ENCODE peak calls at places on chromosomes 1 and 21, in seven cellular contexts. F is cardiac muscle cell, H is heart right ventricle, M is astrocyte, U is hepatocyte, C is transverse colon, N is body of pancreas. I is an unnamed sample.

GRCh38 chr1:246110343-246111219 is 396.5 kb downstream of the SMYD3 start:
- DNase-seq in F (peak; percentile 21), H (no peak), M (peak; percentile 54), U (peak; percentile 46), C (peak; percentile 21), N (no peak), I (no peak)

GRCh38 chr1:230584660-230585059 is 57.6 kb upstream of the COG2 start:
- DNase-seq in F (no peak), H (no peak), M (no peak), U (no peak), C (no peak), N (no peak), I (no peak)

GRCh38 chr1:205505076-205505729 is 734 bp downstream of the CDK18 start:
- DNase-seq in F (no peak), H (peak; percentile 38), M (no peak), U (peak; percentile 42), C (no peak), N (no peak), I (peak; percentile 61)

GRCh38 chr1:63935553-63935952 is 161.7 kb downstream of the ROR1 start:
- DNase-seq in F (no peak), H (no peak), M (no peak), U (no peak), C (no peak), N (no peak), I (no peak)

GRCh38 chr1:153697873-153698647 is 19.6 kb downstream of the NPR1 start:
- DNase-seq in F (peak; percentile 89), H (peak; percentile 81), M (peak; percentile 40), U (no peak), C (no peak), N (peak; percentile 18), I (no peak)

GRCh38 chr1:196516373-196516772 is 91.9 kb downstream of the KCNT2 start:
- DNase-seq in F (peak; percentile 29), H (no peak), M (peak; percentile 24), U (no peak), C (no peak), N (no peak), I (no peak)

GRCh38 chr1:230677200-230677599 is 34.9 kb downstream of the COG2 start:
- DNase-seq in F (no peak), H (no peak), M (no peak), U (no peak), C (no peak), N (no peak), I (no peak)

GRCh38 chr1:115771094-115771846 is 2.8 kb upstream of the CASQ2 start:
- DNase-seq in F (no peak), H (no peak), M (no peak), U (peak; percentile 30), C (no peak), N (peak; percentile 52), I (no peak)

GRCh38 chr1:34918609-34919561 is 10.6 kb downstream of the DLGAP3 start:
- DNase-seq in F (no peak), H (no peak), M (no peak), U (no peak), C (no peak), N (no peak), I (no peak)

GRCh38 chr1:53038565-53038964 is 23.4 kb upstream of the PODN start:
- DNase-seq in F (no peak), H (no peak), M (no peak), U (no peak), C (no peak), N (no peak), I (no peak)

GRCh38 chr1:226763741-226764264 is 24.7 kb upstream of the ITPKB start:
- DNase-seq in F (peak; percentile 79), H (no peak), M (peak; percentile 86), U (peak; percentile 75), C (no peak), N (no peak), I (no peak)

GRCh38 chr1:231460614-231461013 is 38.5 kb upstream of the EGLN1 start:
- DNase-seq in F (peak; percentile 78), H (no peak), M (peak; percentile 84), U (no peak), C (peak; percentile 11), N (no peak), I (no peak)

GRCh38 chr1:224431726-224432125 is 2.9 kb downstream of the WDR26 start:
- DNase-seq in F (no peak), H (no peak), M (no peak), U (no peak), C (no peak), N (no peak), I (no peak)

GRCh38 chr1:198259336-198260109 is 102.7 kb downstream of the NEK7 start:
- DNase-seq in F (no peak), H (no peak), M (no peak), U (no peak), C (no peak), N (no peak), I (no peak)

GRCh38 chr1:227948493-227949260 is 945 bp upstream of the WNT9A start:
- DNase-seq in F (no peak), H (no peak), M (no peak), U (no peak), C (no peak), N (peak; percentile 11), I (no peak)

GRCh38 chr1:54809496-54810074 is 8.5 kb upstream of the TTC22 start:
- DNase-seq in F (no peak), H (no peak), M (no peak), U (no peak), C (peak; percentile 11), N (no peak), I (no peak)

GRCh38 chr1:9289724-9290493 is 2.8 kb upstream of the SPSB1 start:
- DNase-seq in F (peak; percentile 92), H (no peak), M (peak; percentile 84), U (peak; percentile 71), C (no peak), N (peak; percentile 50), I (no peak)

GRCh38 chr1:22535399-22535798 is 27.9 kb upstream of the EPHA8 start:
- DNase-seq in F (no peak), H (no peak), M (no peak), U (no peak), C (no peak), N (no peak), I (no peak)

GRCh38 chr1:58585166-58585565 is 8.1 kb upstream of the TACSTD2 start:
- DNase-seq in F (no peak), H (no peak), M (no peak), U (no peak), C (no peak), N (no peak), I (no peak)

GRCh38 chr21:33019885-33020557 is 5.7 kb upstream of the OLIG2 start:
- DNase-seq in F (no peak), H (no peak), M (no peak), U (no peak), C (no peak), N (no peak), I (no peak)

GRCh38 chr21:33020558-33021100 is 5.1 kb upstream of the OLIG2 start:
- DNase-seq in F (no peak), H (no peak), M (no peak), U (no peak), C (no peak), N (no peak), I (no peak)

GRCh38 chr21:33018707-33019455 is 6.9 kb upstream of the OLIG2 start:
- DNase-seq in F (no peak), H (no peak), M (no peak), U (no peak), C (no peak), N (no peak), I (no peak)

GRCh38 chr21:33021150-33021549 is 4.6 kb upstream of the OLIG2 start:
- DNase-seq in F (no peak), H (no peak), M (no peak), U (no peak), C (no peak), N (no peak), I (no peak)

DNA sequence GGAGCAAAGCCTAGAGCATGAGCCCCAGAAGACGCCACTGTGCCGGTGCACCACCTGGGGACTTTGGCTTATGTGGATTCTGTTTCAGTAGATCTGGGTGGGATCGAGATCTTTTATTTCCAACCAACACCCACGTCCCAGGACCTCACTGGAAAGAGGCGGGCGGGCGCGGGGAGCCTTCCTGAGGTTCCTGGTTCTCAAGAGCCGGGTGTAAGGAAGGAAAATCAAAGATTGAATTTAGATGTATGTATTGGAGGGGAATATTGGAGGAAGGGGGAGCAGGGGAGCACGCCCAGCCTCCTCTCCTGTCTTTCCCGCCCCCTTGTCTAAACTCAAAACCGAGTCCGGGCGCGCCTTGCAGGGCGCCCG is 6.2 kb upstream of the OLIG2 start:
- DNase-seq in F (no peak), H (no peak), M (no peak), U (no peak), C (no peak), N (no peak), I (no peak)
- H3K27me3 ChIP-seq in F (peaks cover 100% of the 10 kb centered on the region), H (peaks cover 96% of the 10 kb centered on the region), M (peaks cover 82% of the 10 kb centered on the region), U (peaks cover 99% of the 10 kb centered on the region), C (peaks cover 98% of the 10 kb centered on the region), N (peaks cover 30% of the 10 kb centered on the region), I (no peaks in the 10 kb centered on the region)

DNA sequence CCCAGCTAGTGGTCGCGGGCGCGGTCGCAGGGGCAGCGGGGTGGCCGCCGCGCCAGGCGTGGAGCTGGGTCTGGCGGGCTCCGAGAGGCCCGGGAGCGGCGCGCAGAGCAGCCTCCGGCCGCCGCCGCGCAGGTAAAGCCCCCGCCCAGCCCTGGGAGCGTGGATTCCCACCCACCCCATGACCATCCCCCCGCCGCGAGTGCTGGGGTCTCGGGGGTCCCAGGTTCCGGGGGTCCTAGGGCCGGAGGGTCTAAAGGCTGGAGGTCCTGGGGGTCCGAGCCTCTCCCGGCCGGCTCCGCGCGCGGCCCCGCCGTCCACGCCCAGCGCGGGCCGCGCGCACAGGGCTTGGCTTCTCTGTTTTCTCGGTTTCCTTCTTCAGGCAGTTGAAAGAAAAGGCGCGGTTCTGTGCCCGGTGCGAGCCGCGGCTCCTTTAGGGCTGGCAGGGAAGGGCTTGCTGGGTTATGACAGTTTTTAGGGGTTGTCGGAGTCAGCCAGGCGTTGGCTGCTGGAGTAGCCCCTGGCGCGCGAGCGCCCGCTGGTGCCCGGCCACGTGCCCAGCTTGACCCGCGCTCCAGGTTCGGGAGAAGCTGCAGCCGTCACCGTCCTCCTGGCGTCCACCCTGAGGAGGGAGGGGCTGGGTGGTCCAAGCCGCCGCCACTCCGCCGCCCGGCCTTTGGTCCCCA is 355 bp downstream of the LRRC3 start:
- DNase-seq in F (peak; percentile 40), H (no peak), M (no peak), U (peak; percentile 69), C (peak; percentile 59), N (peak; percentile 47), I (peak; percentile 34)
- TF ChIP-seq CTCF in F (peak; percentile 34), H (peak; percentile 51), M (no peak), U (peak; percentile 37), C (no peak), N (no peak), I (peak; percentile 36)

DNA sequence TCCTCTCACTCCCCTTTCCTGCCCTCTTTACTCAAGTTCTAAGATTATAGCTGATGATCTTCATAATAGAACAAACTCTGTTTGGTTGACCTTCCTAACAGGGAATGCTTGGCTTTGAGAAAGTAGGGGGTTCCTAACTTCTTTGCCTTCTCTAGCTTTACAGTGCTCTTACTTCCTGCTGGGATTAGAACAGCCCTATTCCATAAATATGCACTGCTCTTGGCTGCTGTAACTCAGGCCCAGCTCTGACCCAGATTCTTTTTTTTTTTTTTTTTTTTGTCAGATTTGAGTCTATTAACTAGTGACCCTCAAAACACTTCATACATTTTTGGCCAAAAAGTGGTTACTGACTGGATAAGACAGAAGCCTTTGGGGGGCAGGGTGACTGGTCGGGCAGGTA is 39.4 kb upstream of the PIGV start:
- DNase-seq in F (no peak), H (no peak), M (no peak), U (no peak), C (no peak), N (no peak), I (no peak)
- H3K4me1 ChIP-seq in F (peaks cover 7% of the 10 kb centered on the region), H (peaks cover 100% of the 10 kb centered on the region), M (peaks cover 23% of the 10 kb centered on the region), U (no peaks in the 10 kb centered on the region), C (peaks cover 55% of the 10 kb centered on the region), N (peaks cover 21% of the 10 kb centered on the region), I (no peaks in the 10 kb centered on the region)

GRCh38 chr1:1000357-1001056 is 610 bp upstream of the HES4 start:
- DNase-seq in F (peak; percentile 91), H (peak; percentile 85), M (peak; percentile 71), U (peak; percentile 93), C (peak; percentile 84), N (peak; percentile 79), I (peak; percentile 91)
- H3K27me3 ChIP-seq in F (peaks cover 37% of the 10 kb centered on the region), H (no peaks in the 10 kb centered on the region), M (no peaks in the 10 kb centered on the region), U (peaks cover 16% of the 10 kb centered on the region), C (peaks cover 67% of the 10 kb centered on the region), N (peaks cover 24% of the 10 kb centered on the region), I (no peaks in the 10 kb centered on the region)

I was measured in Caco-2.